ENCODE peak calls at places on chromosomes 2 and 18, in ten cellular contexts. One of them, this sample, is unnamed.

GRCh38 chr2:30368258-30368657 is 78.8 kb upstream of the LCLAT1 start:
- DNase-seq in SW480: peak; percentile 84
- DNase-seq in activated naive CD4-positive, alpha-beta T cell treated with anti-CD3 and anti-CD28 coated beads, Interleukin-2, amount 10 ng/mL, durations not matched to agents 7 days and 5 days: no peak
- DNase-seq in endothelial cell: no peak
- DNase-seq in PC-3: no peak
- DNase-seq in NCI-H774: no peak
- DNase-seq in NCI-H1105: no peak
- DNase-seq in T-helper 1 cell: no peak
- DNase-seq in GM12865: no peak
- DNase-seq in tibial nerve: no peak
- DNase-seq in this sample: peak; percentile 33

GRCh38 chr2:41853427-41854191 is 194.2 kb upstream of the PKDCC start:
- DNase-seq in SW480: peak; percentile 36
- DNase-seq in activated naive CD4-positive, alpha-beta T cell treated with anti-CD3 and anti-CD28 coated beads, Interleukin-2, amount 10 ng/mL, durations not matched to agents 7 days and 5 days: peak; percentile 34
- DNase-seq in endothelial cell: peak; percentile 71
- DNase-seq in PC-3: peak; percentile 82
- DNase-seq in NCI-H774: peak; percentile 27
- DNase-seq in NCI-H1105: peak; percentile 33
- DNase-seq in T-helper 1 cell: no peak
- DNase-seq in GM12865: peak; percentile 26
- DNase-seq in tibial nerve: no peak
- DNase-seq in this sample: peak; percentile 71

GRCh38 chr2:28951910-28952805 is 28.9 kb upstream of the TOGARAM2 start:
- DNase-seq in SW480: peak; percentile 76
- DNase-seq in activated naive CD4-positive, alpha-beta T cell treated with anti-CD3 and anti-CD28 coated beads, Interleukin-2, amount 10 ng/mL, durations not matched to agents 7 days and 5 days: no peak
- DNase-seq in endothelial cell: no peak
- DNase-seq in PC-3: peak; percentile 73
- DNase-seq in NCI-H774: no peak
- DNase-seq in NCI-H1105: no peak
- DNase-seq in T-helper 1 cell: no peak
- DNase-seq in GM12865: no peak
- DNase-seq in tibial nerve: peak; percentile 48
- DNase-seq in this sample: peak; percentile 63

GRCh38 chr2:241538838-241539615 is 19.5 kb upstream of the BOK start:
- DNase-seq in SW480: no peak
- DNase-seq in activated naive CD4-positive, alpha-beta T cell treated with anti-CD3 and anti-CD28 coated beads, Interleukin-2, amount 10 ng/mL, durations not matched to agents 7 days and 5 days: no peak
- DNase-seq in endothelial cell: no peak
- DNase-seq in PC-3: no peak
- DNase-seq in NCI-H774: no peak
- DNase-seq in NCI-H1105: no peak
- DNase-seq in T-helper 1 cell: no peak
- DNase-seq in GM12865: no peak
- DNase-seq in tibial nerve: no peak
- DNase-seq in this sample: no peak

GRCh38 chr18:3525870-3526420 is 76.0 kb downstream of the TGIF1 start:
- DNase-seq in SW480: peak; percentile 83
- DNase-seq in activated naive CD4-positive, alpha-beta T cell treated with anti-CD3 and anti-CD28 coated beads, Interleukin-2, amount 10 ng/mL, durations not matched to agents 7 days and 5 days: peak; percentile 56
- DNase-seq in endothelial cell: no peak
- DNase-seq in PC-3: no peak
- DNase-seq in NCI-H774: no peak
- DNase-seq in NCI-H1105: no peak
- DNase-seq in T-helper 1 cell: peak; percentile 17
- DNase-seq in GM12865: peak; percentile 88
- DNase-seq in tibial nerve: no peak
- DNase-seq in this sample: peak; percentile 13

GRCh38 chr18:53946561-53946960 is 277.9 kb downstream of the MBD2 start:
- DNase-seq in SW480: no peak
- DNase-seq in activated naive CD4-positive, alpha-beta T cell treated with anti-CD3 and anti-CD28 coated beads, Interleukin-2, amount 10 ng/mL, durations not matched to agents 7 days and 5 days: no peak
- DNase-seq in endothelial cell: no peak
- DNase-seq in PC-3: peak; percentile 43
- DNase-seq in NCI-H774: no peak
- DNase-seq in NCI-H1105: no peak
- DNase-seq in T-helper 1 cell: no peak
- DNase-seq in GM12865: no peak
- DNase-seq in tibial nerve: no peak
- DNase-seq in this sample: no peak

GRCh38 chr2:129502781-129503180 is 476.7 kb upstream of the RAB6C start:
- DNase-seq in SW480: peak; percentile 35
- DNase-seq in activated naive CD4-positive, alpha-beta T cell treated with anti-CD3 and anti-CD28 coated beads, Interleukin-2, amount 10 ng/mL, durations not matched to agents 7 days and 5 days: no peak
- DNase-seq in endothelial cell: no peak
- DNase-seq in PC-3: no peak
- DNase-seq in NCI-H774: no peak
- DNase-seq in NCI-H1105: no peak
- DNase-seq in T-helper 1 cell: no peak
- DNase-seq in GM12865: no peak
- DNase-seq in tibial nerve: no peak
- DNase-seq in this sample: no peak

GRCh38 chr2:136020831-136021230 is 35.4 kb upstream of the DARS1 start:
- DNase-seq in SW480: no peak
- DNase-seq in activated naive CD4-positive, alpha-beta T cell treated with anti-CD3 and anti-CD28 coated beads, Interleukin-2, amount 10 ng/mL, durations not matched to agents 7 days and 5 days: no peak
- DNase-seq in endothelial cell: no peak
- DNase-seq in PC-3: no peak
- DNase-seq in NCI-H774: no peak
- DNase-seq in NCI-H1105: no peak
- DNase-seq in T-helper 1 cell: no peak
- DNase-seq in GM12865: peak; percentile 43
- DNase-seq in tibial nerve: no peak
- DNase-seq in this sample: no peak

GRCh38 chr18:55699233-55699765 is 111.3 kb upstream of the TCF4 start:
- DNase-seq in SW480: no peak
- DNase-seq in activated naive CD4-positive, alpha-beta T cell treated with anti-CD3 and anti-CD28 coated beads, Interleukin-2, amount 10 ng/mL, durations not matched to agents 7 days and 5 days: no peak
- DNase-seq in endothelial cell: no peak
- DNase-seq in PC-3: no peak
- DNase-seq in NCI-H774: no peak
- DNase-seq in NCI-H1105: no peak
- DNase-seq in T-helper 1 cell: no peak
- DNase-seq in GM12865: no peak
- DNase-seq in tibial nerve: no peak
- DNase-seq in this sample: no peak

GRCh38 chr2:39515273-39515896 is 78.3 kb upstream of the MAP4K3 start:
- DNase-seq in SW480: no peak
- DNase-seq in activated naive CD4-positive, alpha-beta T cell treated with anti-CD3 and anti-CD28 coated beads, Interleukin-2, amount 10 ng/mL, durations not matched to agents 7 days and 5 days: no peak
- DNase-seq in endothelial cell: no peak
- DNase-seq in PC-3: no peak
- DNase-seq in NCI-H774: no peak
- DNase-seq in NCI-H1105: no peak
- DNase-seq in T-helper 1 cell: no peak
- DNase-seq in GM12865: no peak
- DNase-seq in tibial nerve: no peak
- DNase-seq in this sample: no peak

GRCh38 chr2:172722481-172722880 is 13.2 kb upstream of the RAPGEF4 start:
- DNase-seq in SW480: no peak
- DNase-seq in activated naive CD4-positive, alpha-beta T cell treated with anti-CD3 and anti-CD28 coated beads, Interleukin-2, amount 10 ng/mL, durations not matched to agents 7 days and 5 days: no peak
- DNase-seq in endothelial cell: no peak
- DNase-seq in PC-3: peak; percentile 30
- DNase-seq in NCI-H774: no peak
- DNase-seq in NCI-H1105: peak; percentile 33
- DNase-seq in T-helper 1 cell: no peak
- DNase-seq in GM12865: no peak
- DNase-seq in tibial nerve: no peak
- DNase-seq in this sample: no peak

GRCh38 chr2:108199726-108200125 is 40.0 kb upstream of the SULT1C3 start:
- DNase-seq in SW480: no peak
- DNase-seq in activated naive CD4-positive, alpha-beta T cell treated with anti-CD3 and anti-CD28 coated beads, Interleukin-2, amount 10 ng/mL, durations not matched to agents 7 days and 5 days: no peak
- DNase-seq in endothelial cell: no peak
- DNase-seq in PC-3: peak; percentile 60
- DNase-seq in NCI-H774: no peak
- DNase-seq in NCI-H1105: no peak
- DNase-seq in T-helper 1 cell: no peak
- DNase-seq in GM12865: no peak
- DNase-seq in tibial nerve: no peak
- DNase-seq in this sample: no peak

GRCh38 chr2:54206596-54206995 is 49.4 kb downstream of the TSPYL6 start:
- DNase-seq in SW480: peak; percentile 28
- DNase-seq in activated naive CD4-positive, alpha-beta T cell treated with anti-CD3 and anti-CD28 coated beads, Interleukin-2, amount 10 ng/mL, durations not matched to agents 7 days and 5 days: no peak
- DNase-seq in endothelial cell: peak; percentile 9
- DNase-seq in PC-3: peak; percentile 68
- DNase-seq in NCI-H774: peak; percentile 57
- DNase-seq in NCI-H1105: peak; percentile 87
- DNase-seq in T-helper 1 cell: no peak
- DNase-seq in GM12865: peak; percentile 25
- DNase-seq in tibial nerve: no peak
- DNase-seq in this sample: no peak

GRCh38 chr2:215530191-215530968 is 94.5 kb upstream of the FN1 start:
- DNase-seq in SW480: no peak
- DNase-seq in activated naive CD4-positive, alpha-beta T cell treated with anti-CD3 and anti-CD28 coated beads, Interleukin-2, amount 10 ng/mL, durations not matched to agents 7 days and 5 days: no peak
- DNase-seq in endothelial cell: no peak
- DNase-seq in PC-3: peak; percentile 89
- DNase-seq in NCI-H774: no peak
- DNase-seq in NCI-H1105: no peak
- DNase-seq in T-helper 1 cell: no peak
- DNase-seq in GM12865: no peak
- DNase-seq in tibial nerve: no peak
- DNase-seq in this sample: no peak

GRCh38 chr18:67216846-67217245 is 299.7 kb downstream of the DSEL start:
- DNase-seq in SW480: no peak
- DNase-seq in activated naive CD4-positive, alpha-beta T cell treated with anti-CD3 and anti-CD28 coated beads, Interleukin-2, amount 10 ng/mL, durations not matched to agents 7 days and 5 days: no peak
- DNase-seq in endothelial cell: no peak
- DNase-seq in PC-3: no peak
- DNase-seq in NCI-H774: no peak
- DNase-seq in NCI-H1105: no peak
- DNase-seq in T-helper 1 cell: no peak
- DNase-seq in GM12865: no peak
- DNase-seq in tibial nerve: no peak
- DNase-seq in this sample: no peak

GRCh38 chr18:42048150-42048549 is 93.1 kb downstream of the PIK3C3 start:
- DNase-seq in SW480: no peak
- DNase-seq in activated naive CD4-positive, alpha-beta T cell treated with anti-CD3 and anti-CD28 coated beads, Interleukin-2, amount 10 ng/mL, durations not matched to agents 7 days and 5 days: no peak
- DNase-seq in endothelial cell: no peak
- DNase-seq in PC-3: peak; percentile 70
- DNase-seq in NCI-H774: no peak
- DNase-seq in NCI-H1105: no peak
- DNase-seq in T-helper 1 cell: no peak
- DNase-seq in GM12865: no peak
- DNase-seq in tibial nerve: no peak
- DNase-seq in this sample: no peak

GRCh38 chr2:75560022-75560767 is 544 bp downstream of the EVA1A start:
- DNase-seq in SW480: peak; percentile 59
- DNase-seq in activated naive CD4-positive, alpha-beta T cell treated with anti-CD3 and anti-CD28 coated beads, Interleukin-2, amount 10 ng/mL, durations not matched to agents 7 days and 5 days: peak; percentile 31
- DNase-seq in endothelial cell: peak; percentile 31
- DNase-seq in PC-3: peak; percentile 61
- DNase-seq in NCI-H774: peak; percentile 21
- DNase-seq in NCI-H1105: no peak
- DNase-seq in T-helper 1 cell: no peak
- DNase-seq in GM12865: peak; percentile 26
- DNase-seq in tibial nerve: no peak
- DNase-seq in this sample: peak; percentile 51

GRCh38 chr2:62698653-62699052 is 6.9 kb upstream of the EHBP1 start:
- DNase-seq in SW480: no peak
- DNase-seq in activated naive CD4-positive, alpha-beta T cell treated with anti-CD3 and anti-CD28 coated beads, Interleukin-2, amount 10 ng/mL, durations not matched to agents 7 days and 5 days: no peak
- DNase-seq in endothelial cell: no peak
- DNase-seq in PC-3: no peak
- DNase-seq in NCI-H774: no peak
- DNase-seq in NCI-H1105: no peak
- DNase-seq in T-helper 1 cell: no peak
- DNase-seq in GM12865: no peak
- DNase-seq in tibial nerve: no peak
- DNase-seq in this sample: no peak

GRCh38 chr2:174615951-174616436 is 18.4 kb upstream of the WIPF1 start:
- DNase-seq in SW480: no peak
- DNase-seq in activated naive CD4-positive, alpha-beta T cell treated with anti-CD3 and anti-CD28 coated beads, Interleukin-2, amount 10 ng/mL, durations not matched to agents 7 days and 5 days: no peak
- DNase-seq in endothelial cell: no peak
- DNase-seq in PC-3: peak; percentile 93
- DNase-seq in NCI-H774: no peak
- DNase-seq in NCI-H1105: no peak
- DNase-seq in T-helper 1 cell: no peak
- DNase-seq in GM12865: no peak
- DNase-seq in tibial nerve: no peak
- DNase-seq in this sample: no peak